ENCODE peak calls at places on chromosomes 11 and 22, in nine cellular contexts. X, Y, L, W, F, M, R, E and J are unnamed samples.

GRCh38 chr11:76265771-76266241 is 59.5 kb upstream of the WNT11 start:
- DNase-seq in X (no peak), Y (peak; percentile 11), L (no peak), W (no peak), F (no peak), M (peak; percentile 28), R (no peak), E (no peak), J (no peak)

GRCh38 chr11:123166095-123166559 is 28.9 kb downstream of the CLMP start:
- DNase-seq in X (no peak), Y (peak; percentile 55), L (peak; percentile 79), W (peak; percentile 51), F (peak; percentile 57), M (peak; percentile 40), R (peak; percentile 8), E (no peak), J (no peak)

GRCh38 chr11:69530278-69531070 is 49.0 kb downstream of the LINC01488 start:
- DNase-seq in X (no peak), Y (no peak), L (no peak), W (no peak), F (no peak), M (no peak), R (no peak), E (no peak), J (no peak)

GRCh38 chr11:73652856-73653559 is 6.6 kb downstream of the PLEKHB1 start:
- DNase-seq in X (no peak), Y (no peak), L (no peak), W (no peak), F (no peak), M (no peak), R (no peak), E (no peak), J (no peak)

GRCh38 chr11:45017329-45017728 is 66.6 kb upstream of the TP53I11 start:
- DNase-seq in X (no peak), Y (no peak), L (no peak), W (no peak), F (peak; percentile 56), M (no peak), R (no peak), E (no peak), J (no peak)

GRCh38 chr11:118304227-118304808 is at the start of gene CD3E:
- DNase-seq in X (no peak), Y (no peak), L (no peak), W (no peak), F (no peak), M (no peak), R (peak; percentile 47), E (peak; percentile 42), J (peak; percentile 35)

GRCh38 chr11:75233688-75234295 is 6.8 kb upstream of the TPBGL start:
- DNase-seq in X (no peak), Y (peak; percentile 55), L (no peak), W (no peak), F (peak; percentile 70), M (peak; percentile 41), R (no peak), E (no peak), J (no peak)

GRCh38 chr22:24107668-24108067 is 73.6 kb upstream of the SUSD2 start:
- DNase-seq in X (no peak), Y (peak; percentile 92), L (no peak), W (peak; percentile 57), F (no peak), M (peak; percentile 88), R (no peak), E (no peak), J (no peak)

GRCh38 chr22:28441720-28442263 is 237.8 kb downstream of the TTC28 start:
- DNase-seq in X (no peak), Y (peak; percentile 14), L (no peak), W (no peak), F (no peak), M (no peak), R (no peak), E (no peak), J (no peak)

GRCh38 chr11:134504146-134504905 is 92.3 kb upstream of the B3GAT1 start:
- DNase-seq in X (peak; percentile 41), Y (no peak), L (no peak), W (no peak), F (no peak), M (no peak), R (no peak), E (no peak), J (no peak)

GRCh38 chr22:44786610-44787009 is 34.2 kb downstream of the ARHGAP8 start:
- DNase-seq in X (no peak), Y (no peak), L (no peak), W (no peak), F (no peak), M (no peak), R (no peak), E (no peak), J (no peak)

GRCh38 chr11:2307733-2308331 is 6.0 kb downstream of the TSPAN32 start:
- DNase-seq in X (no peak), Y (no peak), L (no peak), W (no peak), F (no peak), M (no peak), R (no peak), E (no peak), J (no peak)

GRCh38 chr11:75426720-75427086 is 6.3 kb downstream of the KLHL35 start:
- DNase-seq in X (no peak), Y (no peak), L (no peak), W (no peak), F (no peak), M (no peak), R (no peak), E (no peak), J (no peak)

GRCh38 chr22:47194476-47195155 is 432.2 kb downstream of the TBC1D22A start:
- DNase-seq in X (no peak), Y (no peak), L (no peak), W (peak; percentile 10), F (no peak), M (no peak), R (no peak), E (no peak), J (no peak)

GRCh38 chr11:71946144-71946571 is 17.3 kb downstream of the RNF121 start:
- DNase-seq in X (no peak), Y (peak; percentile 24), L (no peak), W (no peak), F (no peak), M (no peak), R (no peak), E (no peak), J (no peak)